ENCODE peak calls at places on chromosomes 4 and X, in four cellular contexts. R, E, N and L are unnamed samples.

GRCh38 chrX:19912-20571 is 261.1 kb upstream of the PLCXD1 start:
- DNase-seq in N (no peak), E (no peak), R (peak), L (no peak)

GRCh38 chrX:12292996-12293765 is 154.9 kb downstream of the FRMPD4 start:
- DNase-seq in E (no peak), N (no peak), R (no peak), L (no peak)

GRCh38 chr4:33924801-33925200 is 2319.5 kb downstream of the ARAP2 start:
- DNase-seq in N (no peak), R (no peak), E (no peak), L (no peak)

GRCh38 chr4:116400480-116400879 is 684.9 kb downstream of the TRAM1L1 start:
- DNase-seq in E (no peak), R (no peak), N (no peak), L (no peak)

GRCh38 chrX:15143050-15143824 is 126.6 kb downstream of the ASB9 start:
- DNase-seq in N (peak), R (peak), E (peak), L (no peak)

GRCh38 chrX:150841466-150842197 is 56.8 kb downstream of the CD99L2 start:
- DNase-seq in N (no peak), R (no peak), E (no peak), L (no peak)

GRCh38 chr4:688695-689497 is at the start of gene SLC49A3:
- DNase-seq in R (peak), E (no peak), N (no peak), L (no peak)

GRCh38 chr4:29867412-29867811 is 852.8 kb upstream of the PCDH7 start:
- DNase-seq in E (no peak), N (no peak), R (no peak), L (no peak)

GRCh38 chr4:150211016-150211415 is 132.8 kb downstream of the DCLK2 start:
- DNase-seq in R (no peak), N (no peak), E (no peak), L (no peak)

GRCh38 chrX:71106427-71106826 is at the start of gene CXorf65:
- DNase-seq in N (no peak), R (no peak), E (no peak), L (no peak)

GRCh38 chr4:26482508-26483462 is 7.5 kb downstream of the CCKAR start:
- DNase-seq in N (no peak), R (no peak), E (no peak), L (no peak)

GRCh38 chr4:39134674-39135073 is 47.7 kb upstream of the WDR19 start:
- DNase-seq in R (no peak), E (no peak), N (no peak), L (no peak)

GRCh38 chr4:39732728-39733127 is 34.8 kb downstream of the UBE2K start:
- DNase-seq in E (no peak), N (no peak), R (peak), L (no peak)

GRCh38 chr4:97016186-97016945 is 1126.9 kb downstream of the STPG2 start:
- DNase-seq in N (no peak), R (no peak), E (no peak), L (no peak)

GRCh38 chrX:43676960-43677582 is 21.0 kb downstream of the MAOA start:
- DNase-seq in R (peak), N (no peak), E (no peak), L (no peak)

GRCh38 chr4:183469327-183469726 is 24.9 kb downstream of the CDKN2AIP start:
- DNase-seq in R (no peak), E (no peak), N (no peak), L (no peak)

GRCh38 chr4:102569200-102569599 is 68.0 kb downstream of the NFKB1 start:
- DNase-seq in E (no peak), R (no peak), N (no peak), L (no peak)

GRCh38 chrX:2516612-2517011 is 15.8 kb upstream of the DHRSX start:
- DNase-seq in R (no peak), E (no peak), N (no peak), L (no peak)

GRCh38 chrX:40623665-40624064 is 437 bp downstream of the MPC1L start:
- DNase-seq in E (no peak), R (no peak), N (no peak), L (no peak)

GRCh38 chr4:48777739-48778138 is 2.3 kb downstream of the FRYL start:
- DNase-seq in N (no peak), E (no peak), R (no peak), L (no peak)
- H3K4me3 ChIP-seq in N (no peak), E (peak), R (no peak), L (peak)

GRCh38 chrX:18994713-18995112 is 10.8 kb upstream of the PHKA2 start:
- DNase-seq in E (no peak), R (no peak), N (no peak), L (no peak)
- H3K4me3 ChIP-seq in E (no peak), R (no peak), N (no peak), L (no peak)

GRCh38 chrX:128464091-128464490 is 411.9 kb upstream of the ACTRT1 start:
- DNase-seq in R (no peak), N (no peak), E (no peak), L (no peak)

GRCh38 chrX:128460835-128461234 is 408.6 kb upstream of the ACTRT1 start:
- DNase-seq in N (no peak), E (no peak), R (peak), L (no peak)

GRCh38 chrX:128457674-128458073 is 405.5 kb upstream of the ACTRT1 start:
- DNase-seq in N (no peak), R (no peak), E (no peak), L (no peak)

GRCh38 chrX:128458888-128459287 is 406.7 kb upstream of the ACTRT1 start:
- DNase-seq in R (no peak), N (no peak), E (no peak), L (no peak)
- H3K4me3 ChIP-seq in R (no peak), N (no peak), E (no peak), L (no peak)

DNA sequence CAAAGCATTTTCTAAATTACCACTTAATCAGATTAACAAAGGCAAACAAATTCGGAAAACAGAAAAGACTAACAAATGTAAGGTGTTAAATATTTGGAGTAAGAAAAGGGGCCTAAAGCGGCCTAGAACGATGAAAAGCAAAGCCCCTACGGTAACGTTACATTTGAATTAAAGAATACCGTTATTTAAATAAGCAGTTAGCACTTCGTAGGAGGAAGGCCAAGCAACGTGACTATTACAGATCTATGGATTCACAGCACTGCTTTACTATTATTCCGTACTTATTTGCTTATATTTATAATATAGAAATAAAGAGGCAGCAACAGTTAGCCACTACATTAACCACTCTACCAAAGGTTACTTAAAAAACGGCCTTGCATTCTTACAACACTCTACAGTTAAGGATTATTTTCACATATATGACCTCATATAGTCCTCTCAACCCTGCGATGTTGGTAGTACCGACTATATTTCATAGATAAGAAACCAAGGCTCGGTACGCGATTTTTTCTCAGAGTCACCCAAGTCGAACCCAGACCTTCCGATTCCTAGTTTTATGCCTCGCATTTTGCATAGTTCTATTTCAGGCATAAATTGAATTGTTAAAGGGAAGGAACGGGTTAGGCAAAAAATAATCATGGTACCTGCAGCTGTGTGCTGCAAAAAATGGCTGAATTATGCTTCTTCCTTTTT is 2.9 kb downstream of the KLHL15 start:
- DNase-seq in E (no peak), R (no peak), N (no peak), L (no peak)
- H3K4me3 ChIP-seq in E (peak), R (peak), N (peak), L (peak)

GRCh38 chr4:133124746-133125145 is 24.3 kb upstream of the PCDH10 start:
- DNase-seq in R (no peak), E (no peak), N (no peak), L (no peak)

GRCh38 chr4:133131829-133132485 is 17.1 kb upstream of the PCDH10 start:
- DNase-seq in N (no peak), E (no peak), R (no peak), L (no peak)

GRCh38 chr4:133129237-133129636 is 19.9 kb upstream of the PCDH10 start:
- DNase-seq in N (no peak), R (no peak), E (no peak), L (no peak)

GRCh38 chr4:133130171-133130570 is 18.9 kb upstream of the PCDH10 start:
- DNase-seq in E (no peak), N (no peak), R (peak), L (no peak)
- H3K4me3 ChIP-seq in E (no peak), N (no peak), R (no peak), L (no peak)

GRCh38 chrX:3713225-3713936 is at the start of gene PRKX:
- DNase-seq in N (peak), E (peak), R (peak), L (no peak)
- H3K4me3 ChIP-seq in N (peak), E (peak), R (peak), L (peak)

GRCh38 chr4:40750461-40751258 is 905 bp downstream of the NSUN7 start:
- DNase-seq in N (no peak), R (peak), E (no peak), L (no peak)

GRCh38 chr4:40744218-40744617 is 5.5 kb upstream of the NSUN7 start:
- DNase-seq in N (no peak), E (no peak), R (no peak), L (no peak)

GRCh38 chr4:40747436-40747835 is 2.3 kb upstream of the NSUN7 start:
- DNase-seq in E (no peak), R (no peak), N (no peak), L (no peak)

GRCh38 chr4:40745585-40745984 is 4.2 kb upstream of the NSUN7 start:
- DNase-seq in N (no peak), R (no peak), E (no peak), L (no peak)

GRCh38 chr4:40749717-40750460 is at the start of gene NSUN7:
- DNase-seq in N (peak), E (peak), R (peak), L (no peak)
- H3K4me3 ChIP-seq in N (peak), E (peak), R (peak), L (peak)

GRCh38 chr4:8198906-8199593 is at the start of gene SH3TC1:
- DNase-seq in E (peak), R (no peak), N (peak), L (peak)
- H3K4me3 ChIP-seq in E (peak), R (no peak), N (peak), L (peak)